ENCODE peak calls at places on chromosomes 13 and 19, in seven cellular contexts. One of them, this sample, is unnamed.

GRCh38 chr19:43692364-43692763 is 22.4 kb upstream of the PLAUR start:
- ATAC-seq in activated naive CD8-positive, alpha-beta T cell treated with anti-CD3 and anti-CD28 coated beads, Interleukin-2, amount 10 ng/mL, durations not matched to agents 7 days and 5 days: no peak
- ATAC-seq in CD8-positive, alpha-beta T cell: no peak
- ATAC-seq in HCT116: no peak
- ATAC-seq in gastroesophageal sphincter: no peak
- ATAC-seq in activated CD4-positive, alpha-beta T cell treated with anti-CD3 and anti-CD28 coated beads for 36 hours: no peak
- ATAC-seq in pancreas: no peak
- ATAC-seq in this sample: no peak

GRCh38 chr13:31909889-31910551 is 121.6 kb upstream of the FRY start:
- ATAC-seq in activated naive CD8-positive, alpha-beta T cell treated with anti-CD3 and anti-CD28 coated beads, Interleukin-2, amount 10 ng/mL, durations not matched to agents 7 days and 5 days: no peak
- ATAC-seq in CD8-positive, alpha-beta T cell: peak
- ATAC-seq in HCT116: peak
- ATAC-seq in gastroesophageal sphincter: no peak
- ATAC-seq in activated CD4-positive, alpha-beta T cell treated with anti-CD3 and anti-CD28 coated beads for 36 hours: no peak
- ATAC-seq in pancreas: peak
- ATAC-seq in this sample: peak

GRCh38 chr13:98413796-98414195 is 163.1 kb downstream of the STK24 start:
- ATAC-seq in activated naive CD8-positive, alpha-beta T cell treated with anti-CD3 and anti-CD28 coated beads, Interleukin-2, amount 10 ng/mL, durations not matched to agents 7 days and 5 days: no peak
- ATAC-seq in CD8-positive, alpha-beta T cell: no peak
- ATAC-seq in HCT116: no peak
- ATAC-seq in gastroesophageal sphincter: no peak
- ATAC-seq in activated CD4-positive, alpha-beta T cell treated with anti-CD3 and anti-CD28 coated beads for 36 hours: peak
- ATAC-seq in pancreas: no peak
- ATAC-seq in this sample: no peak

GRCh38 chr19:7916137-7916907 is 1.7 kb downstream of the TGFBR3L start:
- ATAC-seq in activated naive CD8-positive, alpha-beta T cell treated with anti-CD3 and anti-CD28 coated beads, Interleukin-2, amount 10 ng/mL, durations not matched to agents 7 days and 5 days: peak
- ATAC-seq in CD8-positive, alpha-beta T cell: no peak
- ATAC-seq in HCT116: peak
- ATAC-seq in gastroesophageal sphincter: no peak
- ATAC-seq in activated CD4-positive, alpha-beta T cell treated with anti-CD3 and anti-CD28 coated beads for 36 hours: peak
- ATAC-seq in pancreas: no peak
- ATAC-seq in this sample: peak

GRCh38 chr19:47226426-47227346 is 4.3 kb downstream of the BBC3 start:
- ATAC-seq in activated naive CD8-positive, alpha-beta T cell treated with anti-CD3 and anti-CD28 coated beads, Interleukin-2, amount 10 ng/mL, durations not matched to agents 7 days and 5 days: peak
- ATAC-seq in CD8-positive, alpha-beta T cell: peak
- ATAC-seq in HCT116: peak
- ATAC-seq in gastroesophageal sphincter: peak
- ATAC-seq in activated CD4-positive, alpha-beta T cell treated with anti-CD3 and anti-CD28 coated beads for 36 hours: peak
- ATAC-seq in pancreas: peak
- ATAC-seq in this sample: peak

GRCh38 chr19:49189259-49189658 is 31.7 kb downstream of the TRPM4 start:
- ATAC-seq in activated naive CD8-positive, alpha-beta T cell treated with anti-CD3 and anti-CD28 coated beads, Interleukin-2, amount 10 ng/mL, durations not matched to agents 7 days and 5 days: no peak
- ATAC-seq in CD8-positive, alpha-beta T cell: no peak
- ATAC-seq in HCT116: no peak
- ATAC-seq in gastroesophageal sphincter: no peak
- ATAC-seq in activated CD4-positive, alpha-beta T cell treated with anti-CD3 and anti-CD28 coated beads for 36 hours: no peak
- ATAC-seq in pancreas: no peak
- ATAC-seq in this sample: no peak

GRCh38 chr19:7849631-7850428 is 19.8 kb downstream of the EVI5L start:
- ATAC-seq in activated naive CD8-positive, alpha-beta T cell treated with anti-CD3 and anti-CD28 coated beads, Interleukin-2, amount 10 ng/mL, durations not matched to agents 7 days and 5 days: no peak
- ATAC-seq in CD8-positive, alpha-beta T cell: no peak
- ATAC-seq in HCT116: no peak
- ATAC-seq in gastroesophageal sphincter: no peak
- ATAC-seq in activated CD4-positive, alpha-beta T cell treated with anti-CD3 and anti-CD28 coated beads for 36 hours: no peak
- ATAC-seq in pancreas: no peak
- ATAC-seq in this sample: no peak

GRCh38 chr19:18433735-18434398 is 4.1 kb downstream of the ISYNA1 start:
- ATAC-seq in activated naive CD8-positive, alpha-beta T cell treated with anti-CD3 and anti-CD28 coated beads, Interleukin-2, amount 10 ng/mL, durations not matched to agents 7 days and 5 days: no peak
- ATAC-seq in CD8-positive, alpha-beta T cell: no peak
- ATAC-seq in HCT116: no peak
- ATAC-seq in gastroesophageal sphincter: no peak
- ATAC-seq in activated CD4-positive, alpha-beta T cell treated with anti-CD3 and anti-CD28 coated beads for 36 hours: no peak
- ATAC-seq in pancreas: peak
- ATAC-seq in this sample: no peak

GRCh38 chr13:101695870-101696516 is 243.5 kb downstream of the ITGBL1 start:
- ATAC-seq in activated naive CD8-positive, alpha-beta T cell treated with anti-CD3 and anti-CD28 coated beads, Interleukin-2, amount 10 ng/mL, durations not matched to agents 7 days and 5 days: no peak
- ATAC-seq in CD8-positive, alpha-beta T cell: no peak
- ATAC-seq in HCT116: no peak
- ATAC-seq in gastroesophageal sphincter: peak
- ATAC-seq in activated CD4-positive, alpha-beta T cell treated with anti-CD3 and anti-CD28 coated beads for 36 hours: no peak
- ATAC-seq in pancreas: no peak
- ATAC-seq in this sample: no peak

GRCh38 chr13:42071667-42072419 is 23.4 kb downstream of the DGKH start:
- ATAC-seq in activated naive CD8-positive, alpha-beta T cell treated with anti-CD3 and anti-CD28 coated beads, Interleukin-2, amount 10 ng/mL, durations not matched to agents 7 days and 5 days: peak
- ATAC-seq in CD8-positive, alpha-beta T cell: no peak
- ATAC-seq in HCT116: no peak
- ATAC-seq in gastroesophageal sphincter: no peak
- ATAC-seq in activated CD4-positive, alpha-beta T cell treated with anti-CD3 and anti-CD28 coated beads for 36 hours: no peak
- ATAC-seq in pancreas: no peak
- ATAC-seq in this sample: no peak

GRCh38 chr13:110208116-110208515 is 98.8 kb downstream of the COL4A1 start:
- ATAC-seq in activated naive CD8-positive, alpha-beta T cell treated with anti-CD3 and anti-CD28 coated beads, Interleukin-2, amount 10 ng/mL, durations not matched to agents 7 days and 5 days: no peak
- ATAC-seq in CD8-positive, alpha-beta T cell: no peak
- ATAC-seq in HCT116: no peak
- ATAC-seq in gastroesophageal sphincter: no peak
- ATAC-seq in activated CD4-positive, alpha-beta T cell treated with anti-CD3 and anti-CD28 coated beads for 36 hours: no peak
- ATAC-seq in pancreas: no peak
- ATAC-seq in this sample: no peak